ENCODE peak calls at places on chromosomes 4 and X, in ten cellular contexts. One of them, this sample, is unnamed.

GRCh38 chrX:38163193-38163592 is 57.5 kb downstream of the SRPX start:
- DNase-seq in amygdala: no peak
- DNase-seq in H7: no peak
- DNase-seq in A549: no peak
- DNase-seq in iPS-NIHi11: no peak
- DNase-seq in GM10248: no peak
- DNase-seq in stimulated activated CD4-positive, alpha-beta T cell treated with anti-CD3 and anti-CD28 coated beads, Interleukin-4, amount 100 ng/mL, for 48 hours: no peak
- DNase-seq in mucosa of gallbladder: no peak
- DNase-seq in NCI-H446: no peak
- DNase-seq in A673: peak
- DNase-seq in this sample: no peak

GRCh38 chrX:132631579-132632232 is 142.9 kb upstream of the MBNL3 start:
- DNase-seq in amygdala: no peak
- DNase-seq in iPS-NIHi11: peak
- DNase-seq in H7: peak
- DNase-seq in NCI-H446: peak
- DNase-seq in A549: peak
- DNase-seq in A673: peak
- DNase-seq in mucosa of gallbladder: no peak
- DNase-seq in stimulated activated CD4-positive, alpha-beta T cell treated with anti-CD3 and anti-CD28 coated beads, Interleukin-4, amount 100 ng/mL, for 48 hours: no peak
- DNase-seq in GM10248: peak
- DNase-seq in this sample: no peak

GRCh38 chrX:37644381-37645305 is 40.9 kb upstream of the XK start:
- DNase-seq in GM10248: no peak
- DNase-seq in mucosa of gallbladder: no peak
- DNase-seq in NCI-H446: no peak
- DNase-seq in amygdala: no peak
- DNase-seq in iPS-NIHi11: no peak
- DNase-seq in A549: no peak
- DNase-seq in H7: no peak
- DNase-seq in A673: no peak
- DNase-seq in stimulated activated CD4-positive, alpha-beta T cell treated with anti-CD3 and anti-CD28 coated beads, Interleukin-4, amount 100 ng/mL, for 48 hours: no peak
- DNase-seq in this sample: no peak

GRCh38 chrX:104270916-104271512 is 16.3 kb upstream of the ESX1 start:
- DNase-seq in A673: peak
- DNase-seq in A549: peak
- DNase-seq in mucosa of gallbladder: peak
- DNase-seq in iPS-NIHi11: peak
- DNase-seq in amygdala: peak
- DNase-seq in GM10248: no peak
- DNase-seq in stimulated activated CD4-positive, alpha-beta T cell treated with anti-CD3 and anti-CD28 coated beads, Interleukin-4, amount 100 ng/mL, for 48 hours: no peak
- DNase-seq in NCI-H446: peak
- DNase-seq in H7: no peak
- DNase-seq in this sample: peak

GRCh38 chrX:120109378-120109777 is 6.3 kb downstream of the RHOXF1 start:
- DNase-seq in iPS-NIHi11: no peak
- DNase-seq in H7: no peak
- DNase-seq in NCI-H446: no peak
- DNase-seq in stimulated activated CD4-positive, alpha-beta T cell treated with anti-CD3 and anti-CD28 coated beads, Interleukin-4, amount 100 ng/mL, for 48 hours: no peak
- DNase-seq in amygdala: no peak
- DNase-seq in mucosa of gallbladder: no peak
- DNase-seq in A549: no peak
- DNase-seq in A673: no peak
- DNase-seq in GM10248: no peak
- DNase-seq in this sample: no peak

GRCh38 chr4:80586716-80587115 is 251.2 kb downstream of the CFAP299 start:
- DNase-seq in NCI-H446: no peak
- DNase-seq in amygdala: no peak
- DNase-seq in mucosa of gallbladder: no peak
- DNase-seq in stimulated activated CD4-positive, alpha-beta T cell treated with anti-CD3 and anti-CD28 coated beads, Interleukin-4, amount 100 ng/mL, for 48 hours: no peak
- DNase-seq in iPS-NIHi11: no peak
- DNase-seq in GM10248: no peak
- DNase-seq in H7: no peak
- DNase-seq in A549: no peak
- DNase-seq in A673: no peak
- DNase-seq in this sample: no peak

GRCh38 chrX:119573840-119574393 is 446 bp upstream of the UBE2A start:
- DNase-seq in H7: peak
- DNase-seq in mucosa of gallbladder: peak
- DNase-seq in amygdala: peak
- DNase-seq in stimulated activated CD4-positive, alpha-beta T cell treated with anti-CD3 and anti-CD28 coated beads, Interleukin-4, amount 100 ng/mL, for 48 hours: no peak
- DNase-seq in GM10248: peak
- DNase-seq in NCI-H446: no peak
- DNase-seq in A549: peak
- DNase-seq in iPS-NIHi11: peak
- DNase-seq in A673: peak
- DNase-seq in this sample: peak

GRCh38 chr4:145557720-145558119 is 61.5 kb upstream of the MMAA start:
- DNase-seq in A673: peak
- DNase-seq in iPS-NIHi11: peak
- DNase-seq in GM10248: peak
- DNase-seq in amygdala: peak
- DNase-seq in NCI-H446: peak
- DNase-seq in mucosa of gallbladder: peak
- DNase-seq in A549: peak
- DNase-seq in H7: peak
- DNase-seq in stimulated activated CD4-positive, alpha-beta T cell treated with anti-CD3 and anti-CD28 coated beads, Interleukin-4, amount 100 ng/mL, for 48 hours: peak
- DNase-seq in this sample: peak

GRCh38 chr4:98919996-98920395 is 8.9 kb downstream of the EIF4E start:
- DNase-seq in amygdala: no peak
- DNase-seq in H7: no peak
- DNase-seq in NCI-H446: no peak
- DNase-seq in iPS-NIHi11: no peak
- DNase-seq in A673: no peak
- DNase-seq in A549: no peak
- DNase-seq in GM10248: no peak
- DNase-seq in stimulated activated CD4-positive, alpha-beta T cell treated with anti-CD3 and anti-CD28 coated beads, Interleukin-4, amount 100 ng/mL, for 48 hours: no peak
- DNase-seq in mucosa of gallbladder: no peak
- DNase-seq in this sample: no peak

GRCh38 chr4:41360911-41361830 is 104.4 kb downstream of the UCHL1 start:
- DNase-seq in H7: peak
- DNase-seq in A673: peak
- DNase-seq in iPS-NIHi11: peak
- DNase-seq in NCI-H446: peak
- DNase-seq in amygdala: peak
- DNase-seq in A549: no peak
- DNase-seq in stimulated activated CD4-positive, alpha-beta T cell treated with anti-CD3 and anti-CD28 coated beads, Interleukin-4, amount 100 ng/mL, for 48 hours: no peak
- DNase-seq in mucosa of gallbladder: peak
- DNase-seq in GM10248: no peak
- DNase-seq in this sample: peak

GRCh38 chrX:65451663-65452062 is 82.9 kb downstream of the LAS1L start:
- DNase-seq in stimulated activated CD4-positive, alpha-beta T cell treated with anti-CD3 and anti-CD28 coated beads, Interleukin-4, amount 100 ng/mL, for 48 hours: no peak
- DNase-seq in mucosa of gallbladder: no peak
- DNase-seq in NCI-H446: peak
- DNase-seq in A673: peak
- DNase-seq in GM10248: peak
- DNase-seq in amygdala: no peak
- DNase-seq in H7: peak
- DNase-seq in A549: no peak
- DNase-seq in iPS-NIHi11: peak
- DNase-seq in this sample: no peak

GRCh38 chrX:118355225-118355920 is 9.5 kb downstream of the WDR44 start:
- DNase-seq in amygdala: no peak
- DNase-seq in mucosa of gallbladder: no peak
- DNase-seq in A673: no peak
- DNase-seq in H7: no peak
- DNase-seq in GM10248: no peak
- DNase-seq in NCI-H446: no peak
- DNase-seq in A549: no peak
- DNase-seq in iPS-NIHi11: no peak
- DNase-seq in stimulated activated CD4-positive, alpha-beta T cell treated with anti-CD3 and anti-CD28 coated beads, Interleukin-4, amount 100 ng/mL, for 48 hours: no peak
- DNase-seq in this sample: no peak

GRCh38 chrX:37640142-37640541 is 45.4 kb upstream of the XK start:
- DNase-seq in stimulated activated CD4-positive, alpha-beta T cell treated with anti-CD3 and anti-CD28 coated beads, Interleukin-4, amount 100 ng/mL, for 48 hours: no peak
- DNase-seq in NCI-H446: no peak
- DNase-seq in A673: no peak
- DNase-seq in H7: no peak
- DNase-seq in GM10248: no peak
- DNase-seq in amygdala: no peak
- DNase-seq in mucosa of gallbladder: no peak
- DNase-seq in A549: no peak
- DNase-seq in iPS-NIHi11: no peak
- DNase-seq in this sample: no peak

GRCh38 chr4:5191831-5192230 is 140.6 kb downstream of the STK32B start:
- DNase-seq in iPS-NIHi11: no peak
- DNase-seq in amygdala: no peak
- DNase-seq in mucosa of gallbladder: no peak
- DNase-seq in A549: no peak
- DNase-seq in H7: no peak
- DNase-seq in A673: no peak
- DNase-seq in NCI-H446: no peak
- DNase-seq in stimulated activated CD4-positive, alpha-beta T cell treated with anti-CD3 and anti-CD28 coated beads, Interleukin-4, amount 100 ng/mL, for 48 hours: no peak
- DNase-seq in GM10248: no peak
- DNase-seq in this sample: no peak

GRCh38 chr4:88583643-88584470 is 8.4 kb upstream of the HERC3 start:
- DNase-seq in amygdala: no peak
- DNase-seq in A549: no peak
- DNase-seq in GM10248: no peak
- DNase-seq in A673: no peak
- DNase-seq in mucosa of gallbladder: no peak
- DNase-seq in stimulated activated CD4-positive, alpha-beta T cell treated with anti-CD3 and anti-CD28 coated beads, Interleukin-4, amount 100 ng/mL, for 48 hours: no peak
- DNase-seq in iPS-NIHi11: no peak
- DNase-seq in H7: no peak
- DNase-seq in NCI-H446: peak
- DNase-seq in this sample: no peak

GRCh38 chr4:168631241-168632151 is 134.6 kb downstream of the PALLD start:
- DNase-seq in GM10248: no peak
- DNase-seq in NCI-H446: peak
- DNase-seq in mucosa of gallbladder: peak
- DNase-seq in iPS-NIHi11: peak
- DNase-seq in A673: peak
- DNase-seq in A549: peak
- DNase-seq in stimulated activated CD4-positive, alpha-beta T cell treated with anti-CD3 and anti-CD28 coated beads, Interleukin-4, amount 100 ng/mL, for 48 hours: no peak
- DNase-seq in H7: peak
- DNase-seq in amygdala: no peak
- DNase-seq in this sample: peak

GRCh38 chr4:76782837-76783236 is 115.1 kb downstream of the SOWAHB start:
- DNase-seq in stimulated activated CD4-positive, alpha-beta T cell treated with anti-CD3 and anti-CD28 coated beads, Interleukin-4, amount 100 ng/mL, for 48 hours: no peak
- DNase-seq in A549: no peak
- DNase-seq in A673: no peak
- DNase-seq in NCI-H446: no peak
- DNase-seq in H7: no peak
- DNase-seq in mucosa of gallbladder: no peak
- DNase-seq in iPS-NIHi11: no peak
- DNase-seq in amygdala: no peak
- DNase-seq in GM10248: no peak
- DNase-seq in this sample: no peak

GRCh38 chr4:150072906-150073714 is 5.1 kb upstream of the DCLK2 start:
- DNase-seq in A673: no peak
- DNase-seq in GM10248: no peak
- DNase-seq in iPS-NIHi11: no peak
- DNase-seq in H7: no peak
- DNase-seq in A549: peak
- DNase-seq in amygdala: no peak
- DNase-seq in NCI-H446: peak
- DNase-seq in mucosa of gallbladder: no peak
- DNase-seq in stimulated activated CD4-positive, alpha-beta T cell treated with anti-CD3 and anti-CD28 coated beads, Interleukin-4, amount 100 ng/mL, for 48 hours: no peak
- DNase-seq in this sample: no peak

GRCh38 chrX:47613082-47613481 is 6.6 kb downstream of the SYN1 start:
- DNase-seq in H7: no peak
- DNase-seq in NCI-H446: no peak
- DNase-seq in stimulated activated CD4-positive, alpha-beta T cell treated with anti-CD3 and anti-CD28 coated beads, Interleukin-4, amount 100 ng/mL, for 48 hours: no peak
- DNase-seq in A673: no peak
- DNase-seq in A549: no peak
- DNase-seq in amygdala: no peak
- DNase-seq in iPS-NIHi11: no peak
- DNase-seq in GM10248: no peak
- DNase-seq in mucosa of gallbladder: no peak
- DNase-seq in this sample: no peak

GRCh38 chrX:43805579-43805978 is 76.7 kb downstream of the MAOB start:
- DNase-seq in iPS-NIHi11: no peak
- DNase-seq in A549: no peak
- DNase-seq in NCI-H446: no peak
- DNase-seq in H7: no peak
- DNase-seq in GM10248: no peak
- DNase-seq in stimulated activated CD4-positive, alpha-beta T cell treated with anti-CD3 and anti-CD28 coated beads, Interleukin-4, amount 100 ng/mL, for 48 hours: no peak
- DNase-seq in amygdala: no peak
- DNase-seq in mucosa of gallbladder: no peak
- DNase-seq in A673: no peak
- DNase-seq in this sample: no peak

GRCh38 chr4:167469436-167469835 is 235.1 kb upstream of the SPOCK3 start:
- DNase-seq in amygdala: no peak
- DNase-seq in A673: no peak
- DNase-seq in NCI-H446: no peak
- DNase-seq in iPS-NIHi11: no peak
- DNase-seq in H7: no peak
- DNase-seq in stimulated activated CD4-positive, alpha-beta T cell treated with anti-CD3 and anti-CD28 coated beads, Interleukin-4, amount 100 ng/mL, for 48 hours: no peak
- DNase-seq in GM10248: no peak
- DNase-seq in mucosa of gallbladder: no peak
- DNase-seq in A549: no peak
- DNase-seq in this sample: no peak

GRCh38 chr4:83618431-83618830 is 82.5 kb downstream of the GPAT3 start:
- DNase-seq in A549: peak
- DNase-seq in stimulated activated CD4-positive, alpha-beta T cell treated with anti-CD3 and anti-CD28 coated beads, Interleukin-4, amount 100 ng/mL, for 48 hours: no peak
- DNase-seq in amygdala: no peak
- DNase-seq in mucosa of gallbladder: peak
- DNase-seq in H7: no peak
- DNase-seq in iPS-NIHi11: peak
- DNase-seq in GM10248: no peak
- DNase-seq in NCI-H446: no peak
- DNase-seq in A673: no peak
- DNase-seq in this sample: no peak

GRCh38 chr4:121900132-121900983 is 30.1 kb upstream of the BBS7 start:
- DNase-seq in A549: peak
- DNase-seq in mucosa of gallbladder: peak
- DNase-seq in GM10248: peak
- DNase-seq in H7: peak
- DNase-seq in amygdala: peak
- DNase-seq in NCI-H446: peak
- DNase-seq in iPS-NIHi11: peak
- DNase-seq in stimulated activated CD4-positive, alpha-beta T cell treated with anti-CD3 and anti-CD28 coated beads, Interleukin-4, amount 100 ng/mL, for 48 hours: peak
- DNase-seq in A673: peak
- DNase-seq in this sample: peak

GRCh38 chrX:95629737-95630136 is 1054.9 kb upstream of the DIAPH2 start:
- DNase-seq in H7: no peak
- DNase-seq in mucosa of gallbladder: no peak
- DNase-seq in A549: no peak
- DNase-seq in stimulated activated CD4-positive, alpha-beta T cell treated with anti-CD3 and anti-CD28 coated beads, Interleukin-4, amount 100 ng/mL, for 48 hours: no peak
- DNase-seq in A673: peak
- DNase-seq in amygdala: no peak
- DNase-seq in NCI-H446: no peak
- DNase-seq in iPS-NIHi11: no peak
- DNase-seq in GM10248: no peak
- DNase-seq in this sample: no peak

GRCh38 chr4:7124643-7125442 is 57.0 kb upstream of the GRPEL1 start:
- DNase-seq in NCI-H446: peak
- DNase-seq in GM10248: no peak
- DNase-seq in amygdala: no peak
- DNase-seq in iPS-NIHi11: no peak
- DNase-seq in A673: no peak
- DNase-seq in stimulated activated CD4-positive, alpha-beta T cell treated with anti-CD3 and anti-CD28 coated beads, Interleukin-4, amount 100 ng/mL, for 48 hours: no peak
- DNase-seq in mucosa of gallbladder: peak
- DNase-seq in A549: no peak
- DNase-seq in H7: no peak
- DNase-seq in this sample: no peak

GRCh38 chr4:70801265-70801809 is 38.4 kb downstream of the GRSF1 start:
- DNase-seq in amygdala: no peak
- DNase-seq in iPS-NIHi11: no peak
- DNase-seq in NCI-H446: no peak
- DNase-seq in A549: no peak
- DNase-seq in H7: no peak
- DNase-seq in GM10248: peak
- DNase-seq in mucosa of gallbladder: no peak
- DNase-seq in A673: no peak
- DNase-seq in stimulated activated CD4-positive, alpha-beta T cell treated with anti-CD3 and anti-CD28 coated beads, Interleukin-4, amount 100 ng/mL, for 48 hours: no peak
- DNase-seq in this sample: no peak

GRCh38 chr4:170599894-170600293 is 510.1 kb upstream of the AADAT start:
- DNase-seq in amygdala: no peak
- DNase-seq in iPS-NIHi11: no peak
- DNase-seq in A549: no peak
- DNase-seq in GM10248: no peak
- DNase-seq in stimulated activated CD4-positive, alpha-beta T cell treated with anti-CD3 and anti-CD28 coated beads, Interleukin-4, amount 100 ng/mL, for 48 hours: no peak
- DNase-seq in mucosa of gallbladder: no peak
- DNase-seq in A673: no peak
- DNase-seq in NCI-H446: no peak
- DNase-seq in H7: no peak
- DNase-seq in this sample: no peak

GRCh38 chr4:8427761-8428287 is 12.7 kb downstream of the ACOX3 start:
- DNase-seq in mucosa of gallbladder: peak
- DNase-seq in stimulated activated CD4-positive, alpha-beta T cell treated with anti-CD3 and anti-CD28 coated beads, Interleukin-4, amount 100 ng/mL, for 48 hours: no peak
- DNase-seq in A673: peak
- DNase-seq in NCI-H446: peak
- DNase-seq in H7: peak
- DNase-seq in amygdala: no peak
- DNase-seq in iPS-NIHi11: peak
- DNase-seq in GM10248: peak
- DNase-seq in A549: no peak
- DNase-seq in this sample: no peak

This sample was measured in ecto neural progenitor cell.